ENCODE peak calls at places on chromosomes 3 and 15, in four cellular contexts. One of them, this sample, is unnamed.

GRCh38 chr15:93031103-93031464 is 57.9 kb downstream of the RGMA start:
- DNase-seq in NCI-H345: no peak
- DNase-seq in NCI-H460: no peak
- DNase-seq in T47D: no peak
- DNase-seq in this sample: no peak

GRCh38 chr3:126014252-126014651 is 45.3 kb downstream of the ROPN1B start:
- DNase-seq in NCI-H345: no peak
- DNase-seq in NCI-H460: no peak
- DNase-seq in T47D: no peak
- DNase-seq in this sample: no peak

GRCh38 chr3:12040902-12041301 is 36.7 kb downstream of the SYN2 start:
- DNase-seq in NCI-H345: no peak
- DNase-seq in NCI-H460: no peak
- DNase-seq in T47D: no peak
- DNase-seq in this sample: no peak

GRCh38 chr15:101657968-101658784 is 6.0 kb upstream of the TM2D3 start:
- DNase-seq in NCI-H345: peak; percentile 63
- DNase-seq in NCI-H460: no peak
- DNase-seq in T47D: no peak
- DNase-seq in this sample: no peak

GRCh38 chr3:49940667-49941249 is 808 bp downstream of the RBM6 start:
- DNase-seq in NCI-H345: no peak
- DNase-seq in NCI-H460: no peak
- DNase-seq in T47D: no peak
- DNase-seq in this sample: no peak

GRCh38 chr3:189787622-189788021 is 156.4 kb downstream of the TP63 start:
- DNase-seq in NCI-H345: no peak
- DNase-seq in NCI-H460: no peak
- DNase-seq in T47D: no peak
- DNase-seq in this sample: no peak

GRCh38 chr15:43135351-43135750 is 2.0 kb downstream of the TMEM62 start:
- DNase-seq in NCI-H345: peak; percentile 62
- DNase-seq in NCI-H460: no peak
- DNase-seq in T47D: no peak
- DNase-seq in this sample: no peak

GRCh38 chr15:66369773-66370651 is 13.5 kb upstream of the TIPIN start:
- DNase-seq in NCI-H345: peak; percentile 5
- DNase-seq in NCI-H460: no peak
- DNase-seq in T47D: peak; percentile 19
- DNase-seq in this sample: no peak

GRCh38 chr3:4644954-4645353 is 151.8 kb downstream of the ITPR1 start:
- DNase-seq in NCI-H345: no peak
- DNase-seq in NCI-H460: no peak
- DNase-seq in T47D: no peak
- DNase-seq in this sample: no peak